ENCODE peak calls at places on chromosomes 5 and 9, in nine cellular contexts. Q is GM20000; X is T-cell; F is stimulated activated CD4-positive, alpha-beta T cell treated with anti-CD3 and anti-CD28 coated beads, Interleukin-2, amount 100 ng/mL, for 24 hours; S is foreskin melanocyte; N is T-helper 2 cell; W is stimulated activated CD8-positive, alpha-beta memory T cell treated with anti-CD3 and anti-CD28 coated beads, Interleukin-12 subunit alpha, Interleukin-12 subunit beta, amount 100 ng/mL, for 4 hours; Z is neural crest cell; H is effector memory CD8-positive, alpha-beta T cell. M is an unnamed sample.

GRCh38 chr5:143874312-143874711 is 62.4 kb downstream of the HMHB1 start:
- DNase-seq in Q (no peak), X (no peak), F (no peak), S (peak; percentile 72), N (no peak), W (no peak), Z (no peak), H (no peak), M (no peak)

GRCh38 chr9:102225806-102226441 is 487.5 kb upstream of the GRIN3A start:
- DNase-seq in Q (no peak), X (no peak), F (no peak), S (no peak), N (no peak), W (no peak), Z (no peak), H (no peak), M (no peak)

GRCh38 chr9:12813960-12814876 is 39.4 kb downstream of the LURAP1L start:
- DNase-seq in Q (no peak), X (no peak), F (no peak), S (peak; percentile 97), N (no peak), W (no peak), Z (no peak), H (no peak), M (no peak)

GRCh38 chr5:119082691-119083090 is 11.8 kb downstream of the DMXL1 start:
- DNase-seq in Q (no peak), X (no peak), F (no peak), S (peak; percentile 84), N (no peak), W (no peak), Z (no peak), H (no peak), M (no peak)

GRCh38 chr5:76537073-76537543 is 86.1 kb downstream of the F2RL2 start:
- DNase-seq in Q (no peak), X (no peak), F (no peak), S (no peak), N (no peak), W (no peak), Z (no peak), H (no peak), M (no peak)

GRCh38 chr5:154421868-154422267 is 23.9 kb upstream of the SAP30L start:
- DNase-seq in Q (peak; percentile 19), X (no peak), F (peak; percentile 14), S (no peak), N (no peak), W (no peak), Z (no peak), H (no peak), M (no peak)

GRCh38 chr9:35891649-35892048 is 14.4 kb upstream of the HRCT1 start:
- DNase-seq in Q (no peak), X (no peak), F (no peak), S (no peak), N (no peak), W (no peak), Z (no peak), H (no peak), M (no peak)

GRCh38 chr5:31982661-31983060 is 191.5 kb downstream of the GOLPH3 start:
- DNase-seq in Q (no peak), X (no peak), F (no peak), S (no peak), N (no peak), W (no peak), Z (no peak), H (no peak), M (no peak)

GRCh38 chr5:83752700-83753099 is 32.0 kb upstream of the HAPLN1 start:
- DNase-seq in Q (no peak), X (no peak), F (no peak), S (no peak), N (no peak), W (no peak), Z (no peak), H (no peak), M (no peak)

GRCh38 chr5:88722546-88722945 is 160.4 kb downstream of the MEF2C start:
- DNase-seq in Q (no peak), X (no peak), F (no peak), S (no peak), N (no peak), W (no peak), Z (no peak), H (no peak), M (no peak)

GRCh38 chr9:12856608-12857007 is 81.8 kb downstream of the LURAP1L start:
- DNase-seq in Q (no peak), X (no peak), F (no peak), S (no peak), N (no peak), W (no peak), Z (no peak), H (no peak), M (no peak)

GRCh38 chr5:163306421-163306820 is 131.0 kb upstream of the CCNG1 start:
- DNase-seq in Q (no peak), X (no peak), F (no peak), S (no peak), N (no peak), W (no peak), Z (no peak), H (no peak), M (no peak)